ENCODE peak calls at places on chromosomes 3 and 15, in four cellular contexts. R, Z, N and Y are unnamed samples.

GRCh38 chr15:96560246-96560895 is 229.9 kb downstream of the NR2F2 start:
- DNase-seq in R (no peak), Z (no peak), N (no peak), Y (no peak)

GRCh38 chr3:9067352-9067975 is 104.2 kb upstream of the RAD18 start:
- DNase-seq in N (no peak), Z (peak), R (peak), Y (no peak)

GRCh38 chr15:22958487-22959280 is 21.5 kb downstream of the CYFIP1 start:
- DNase-seq in R (no peak), Z (no peak), N (peak), Y (peak)

GRCh38 chr3:29705906-29706507 is 425.1 kb downstream of the RBMS3 start:
- DNase-seq in N (no peak), R (no peak), Z (no peak), Y (no peak)

GRCh38 chr15:82847703-82848102 is 38.3 kb downstream of the WHAMM start:
- DNase-seq in Z (no peak), N (no peak), R (no peak), Y (no peak)

GRCh38 chr3:9231488-9231887 is 18.0 kb downstream of the SRGAP3 start:
- DNase-seq in Z (no peak), N (no peak), R (no peak), Y (no peak)

GRCh38 chr15:48384616-48385015 is 53.4 kb downstream of the DUT start:
- DNase-seq in Z (no peak), N (no peak), R (no peak), Y (no peak)

GRCh38 chr15:51341366-51342248 is at the start of gene GLDN:
- DNase-seq in N (peak), Z (peak), R (no peak), Y (no peak)

GRCh38 chr15:98926236-98926635 is 81.4 kb downstream of the PGPEP1L start:
- DNase-seq in Z (no peak), N (no peak), R (no peak), Y (no peak)

GRCh38 chr3:171255236-171255806 is 204.9 kb downstream of the TNIK start:
- DNase-seq in R (no peak), Z (no peak), N (no peak), Y (no peak)

GRCh38 chr3:46110701-46111493 is 83.6 kb upstream of the XCR1 start:
- DNase-seq in N (no peak), R (peak), Z (peak), Y (no peak)
- TF ChIP-seq POLR2AphosphoS5 in N (no peak), R (no peak), Z (no peak), Y (no peak)

GRCh38 chr15:80906159-80906775 is 83.4 kb downstream of the MESD start:
- DNase-seq in R (peak), N (no peak), Z (no peak), Y (no peak)

GRCh38 chr15:80902298-80902801 is 87.3 kb downstream of the MESD start:
- DNase-seq in N (no peak), Z (no peak), R (peak), Y (no peak)

GRCh38 chr15:80904941-80905532 is 84.6 kb downstream of the MESD start:
- DNase-seq in R (peak), Z (peak), N (no peak), Y (peak)
- TF ChIP-seq POLR2AphosphoS5 in R (no peak), Z (no peak), N (no peak), Y (no peak)

GRCh38 chr15:67080900-67081431 is 15.6 kb downstream of the SMAD3 start:
- DNase-seq in Z (no peak), R (peak), N (no peak), Y (peak)
- TF ChIP-seq POLR2AphosphoS5 in Z (no peak), R (no peak), N (no peak), Y (peak)

DNA sequence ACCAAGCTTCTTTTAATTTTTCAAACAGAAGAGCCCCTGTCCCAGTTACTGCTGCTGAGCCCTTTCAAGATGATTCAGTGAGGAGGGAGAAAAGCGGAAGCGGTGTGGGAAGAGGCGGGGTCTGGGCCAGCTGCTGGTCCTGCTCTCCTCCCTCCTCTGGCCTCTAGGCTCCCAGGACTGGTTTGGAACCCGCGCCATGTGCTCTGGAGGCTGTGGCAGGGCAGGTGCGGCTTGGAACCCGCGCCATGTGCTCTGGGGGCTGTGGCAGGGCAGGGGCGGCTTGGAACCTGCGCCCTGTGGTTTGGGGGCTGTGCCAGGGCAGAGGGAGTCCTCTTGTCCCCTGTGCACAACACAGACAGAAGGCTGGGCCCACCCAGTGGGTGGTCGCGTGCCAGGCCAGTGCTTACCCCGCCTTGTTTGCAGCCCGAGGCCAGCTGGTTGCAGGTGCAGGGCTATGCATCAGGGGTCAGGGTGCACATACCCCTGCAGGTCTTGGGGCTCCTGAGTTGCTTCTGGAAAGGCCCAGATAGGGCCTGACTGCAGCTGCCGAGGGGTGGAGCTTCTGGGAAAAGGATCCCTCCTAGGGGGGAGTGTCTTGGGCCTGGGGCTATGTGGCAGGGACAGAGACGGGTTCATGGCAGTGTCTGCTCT is 12.2 kb downstream of the ALG1L2 start:
- DNase-seq in Z (peak), R (peak), N (no peak), Y (peak)
- TF ChIP-seq POLR2AphosphoS5 in Z (no peak), R (no peak), N (no peak), Y (no peak)

DNA sequence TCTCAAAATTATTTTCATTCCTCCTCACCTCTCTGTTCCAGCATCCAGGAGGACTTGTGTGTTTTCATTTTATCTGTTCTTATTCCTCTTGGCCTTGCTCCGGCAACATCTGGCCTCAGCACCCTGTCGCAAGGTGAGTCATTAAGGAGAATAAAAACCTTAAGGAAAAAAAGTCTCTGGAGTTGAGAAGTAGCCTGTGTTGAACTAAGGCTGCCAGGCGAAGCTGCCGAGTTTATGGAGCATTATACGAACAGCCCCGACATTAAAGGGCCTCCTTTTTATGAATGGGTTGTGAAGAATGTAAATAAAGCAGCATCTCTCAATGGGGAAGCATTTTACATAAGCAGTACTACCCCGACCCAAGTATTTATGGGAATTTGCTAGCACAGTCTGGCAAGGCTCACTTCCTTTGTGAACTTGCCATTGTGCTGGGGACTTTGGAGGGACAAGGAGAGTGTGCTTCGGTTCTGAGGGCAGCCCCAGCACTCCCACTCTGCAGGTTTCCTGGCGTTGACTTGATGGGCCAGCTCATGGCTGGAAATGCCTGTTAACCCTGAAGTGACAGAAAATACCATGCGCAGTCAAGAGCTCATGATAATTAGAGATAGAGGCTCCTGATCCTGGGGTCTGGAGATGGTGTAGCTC is 4.8 kb downstream of the BAHD1 start:
- DNase-seq in R (no peak), Z (peak), N (no peak), Y (no peak)
- TF ChIP-seq POLR2AphosphoS5 in R (no peak), Z (no peak), N (no peak), Y (no peak)

DNA sequence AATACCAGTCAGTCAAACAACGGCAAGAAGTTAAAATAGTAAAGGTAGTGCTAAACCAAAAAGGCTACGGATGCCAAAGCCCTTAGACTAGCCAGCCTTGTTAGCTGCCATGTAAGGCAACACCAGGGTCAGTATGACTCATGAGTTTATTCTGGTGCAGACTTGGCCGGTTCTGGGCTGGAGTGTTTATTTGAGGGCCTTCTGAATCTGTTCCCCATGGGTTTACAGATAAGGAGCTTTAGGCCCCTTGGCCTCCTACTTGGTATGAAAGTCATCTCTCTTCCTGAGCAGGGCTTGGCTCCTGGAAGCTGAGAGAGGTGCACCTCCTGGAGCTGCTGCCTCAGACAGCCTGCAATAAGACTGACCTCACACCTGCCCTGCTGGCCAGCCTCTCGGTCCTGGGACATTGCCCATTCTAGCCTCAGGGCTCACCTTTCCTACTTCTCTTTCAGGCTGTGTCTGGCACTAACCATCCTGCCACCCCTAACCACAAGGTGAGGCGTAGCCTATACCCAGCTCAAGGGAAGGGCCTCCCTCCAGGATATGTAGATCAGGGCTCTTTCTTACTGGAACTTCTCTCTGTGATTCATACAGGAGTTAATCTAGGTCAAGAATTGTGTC is 10.4 kb upstream of the RTP1 start:
- DNase-seq in R (peak), N (no peak), Z (no peak), Y (no peak)
- TF ChIP-seq POLR2AphosphoS5 in R (no peak), N (no peak), Z (no peak), Y (no peak)

GRCh38 chr3:5217824-5218595 is 30.5 kb downstream of the EDEM1 start:
- DNase-seq in Z (no peak), R (no peak), N (no peak), Y (no peak)
- TF ChIP-seq POLR2AphosphoS5 in Z (no peak), R (no peak), N (no peak), Y (no peak)